ENCODE peak calls at places on chromosomes 5 and 9, in four cellular contexts. Y is left ventricle myocardium inferior, R is RWPE1, Z is GM12865. K is an unnamed sample.

GRCh38 chr5:9715891-9716335 is 85.8 kb upstream of the TAS2R1 start:
- DNase-seq in R (no peak), Y (no peak), Z (no peak), K (no peak)

GRCh38 chr9:132214027-132214622 is 52.3 kb downstream of the NTNG2 start:
- DNase-seq in Y (peak), R (peak), Z (no peak), K (no peak)

GRCh38 chr9:137673871-137674270 is 55.1 kb downstream of the EHMT1 start:
- DNase-seq in Z (no peak), R (no peak), Y (no peak), K (no peak)

GRCh38 chr5:82538339-82539034 is 260.3 kb upstream of the RPS23 start:
- DNase-seq in R (no peak), Z (no peak), Y (no peak), K (no peak)

GRCh38 chr9:123642291-123643278 is 286.6 kb downstream of the CRB2 start:
- DNase-seq in R (no peak), Z (no peak), Y (peak), K (no peak)

GRCh38 chr5:127924606-127925005 is 159.0 kb upstream of the SLC12A2 start:
- DNase-seq in R (no peak), Y (no peak), Z (no peak), K (no peak)

GRCh38 chr9:87119328-87119881 is 172.1 kb upstream of the GAS1 start:
- DNase-seq in R (peak), Y (peak), Z (no peak), K (no peak)

GRCh38 chr9:18569941-18570630 is 96.1 kb downstream of the ADAMTSL1 start:
- DNase-seq in R (no peak), Y (no peak), Z (no peak), K (no peak)

GRCh38 chr9:133619791-133620190 is 10.6 kb upstream of the FAM163B start:
- DNase-seq in R (no peak), Z (peak), Y (no peak), K (no peak)

GRCh38 chr5:11504794-11505193 is 399.5 kb downstream of the CTNND2 start:
- DNase-seq in R (no peak), Y (no peak), Z (no peak), K (no peak)

GRCh38 chr9:101727621-101728524 is 10.6 kb downstream of the GRIN3A start:
- DNase-seq in R (peak), Z (peak), Y (no peak), K (no peak)

GRCh38 chr5:61624966-61625681 is 293.1 kb downstream of the ZSWIM6 start:
- DNase-seq in R (no peak), Z (no peak), Y (no peak), K (no peak)

GRCh38 chr9:100488171-100488570 is 15.2 kb downstream of the TMEFF1 start:
- DNase-seq in R (no peak), Y (no peak), Z (no peak), K (no peak)

GRCh38 chr5:108700928-108701327 is 46.8 kb upstream of the FER start:
- DNase-seq in Y (no peak), R (no peak), Z (peak), K (no peak)

GRCh38 chr5:115816226-115817042 is at the start of gene CDO1:
- DNase-seq in Z (no peak), R (no peak), Y (peak), K (no peak)

GRCh38 chr5:179421156-179421895 is 76.1 kb upstream of the ADAMTS2 start:
- DNase-seq in Z (no peak), Y (no peak), R (peak), K (no peak)

GRCh38 chr9:110049699-110050450 is 158.1 kb downstream of the C9orf152 start:
- DNase-seq in R (peak), Y (peak), Z (peak), K (no peak)

GRCh38 chr9:116959775-116960174 is 272.7 kb downstream of the TRIM32 start:
- DNase-seq in R (no peak), Z (no peak), Y (no peak), K (no peak)

GRCh38 chr5:180785794-180786221 is 16.8 kb downstream of the MGAT1 start:
- DNase-seq in R (peak), Y (no peak), Z (no peak), K (no peak)

GRCh38 chr9:98491778-98492177 is 217.0 kb downstream of the GABBR2 start:
- DNase-seq in Z (no peak), R (no peak), Y (peak), K (no peak)

GRCh38 chr5:139850423-139851016 is 54.9 kb downstream of the PSD2 start:
- DNase-seq in Z (no peak), Y (no peak), R (no peak), K (no peak)

K was measured in GM12878.